ENCODE peak calls at places on chromosomes 7 and 10, in eight cellular contexts. T is testis, B is Karpas-422, X is body of pancreas, M is colonic mucosa, K is tibial nerve, C is AG04450, A is astrocyte. P is an unnamed sample. For H3K27me3, the result is how much of the 10 kb centered on the place peaks cover.

GRCh38 chr7:139557857-139558581 is 34.5 kb downstream of the CLEC2L start:
- DNase-seq in T (no peak), B (peak), X (no peak), M (peak), K (no peak), C (no peak), A (no peak), P (no peak)

GRCh38 chr7:130941322-130942210 is 207.6 kb upstream of the KLF14 start:
- DNase-seq in T (peak), B (no peak), X (peak), M (peak), K (peak), C (no peak), A (peak), P (peak)

GRCh38 chr7:46168671-46169383 is 247.8 kb upstream of the IGFBP3 start:
- DNase-seq in T (no peak), B (no peak), X (peak), M (no peak), K (no peak), C (no peak), A (peak), P (no peak)

GRCh38 chr10:126124923-126125322 is 228.6 kb downstream of the FANK1 start:
- DNase-seq in T (no peak), B (no peak), X (no peak), M (peak), K (no peak), C (no peak), A (no peak), P (no peak)

GRCh38 chr7:4136501-4137110 is 545.5 kb upstream of the FOXK1 start:
- DNase-seq in T (no peak), B (peak), X (no peak), M (no peak), K (no peak), C (no peak), A (no peak), P (no peak)

GRCh38 chr7:11373546-11374142 is 400.0 kb downstream of the PHF14 start:
- DNase-seq in T (no peak), B (peak), X (no peak), M (no peak), K (no peak), C (no peak), A (peak), P (peak)

GRCh38 chr7:107879400-107880035 is 11.5 kb upstream of the DLD start:
- DNase-seq in T (peak), B (peak), X (peak), M (peak), K (peak), C (no peak), A (peak), P (peak)

GRCh38 chr10:83881647-83882046 is 257.7 kb upstream of the GHITM start:
- DNase-seq in T (peak), B (no peak), X (no peak), M (no peak), K (no peak), C (no peak), A (peak), P (no peak)

GRCh38 chr10:50402466-50402865 is 151.2 kb upstream of the ASAH2 start:
- DNase-seq in T (no peak), B (no peak), X (no peak), M (no peak), K (no peak), C (no peak), A (no peak), P (no peak)

GRCh38 chr10:74754397-74754796 is 72.0 kb upstream of the KAT6B start:
- DNase-seq in T (no peak), B (no peak), X (no peak), M (no peak), K (no peak), C (no peak), A (peak), P (no peak)

GRCh38 chr7:38382627-38383026 is 109.2 kb upstream of the TARP start:
- DNase-seq in T (peak), B (no peak), X (no peak), M (no peak), K (no peak), C (no peak), A (peak), P (no peak)

GRCh38 chr10:117131390-117132327 is 6.4 kb downstream of the VAX1 start:
- DNase-seq in T (no peak), B (no peak), X (no peak), M (no peak), K (no peak), C (no peak), A (no peak), P (no peak)

GRCh38 chr10:117133273-117134083 is 4.6 kb downstream of the VAX1 start:
- DNase-seq in T (no peak), B (no peak), X (no peak), M (no peak), K (no peak), C (no peak), A (no peak), P (no peak)

GRCh38 chr10:117132751-117133231 is 5.3 kb downstream of the VAX1 start:
- DNase-seq in T (no peak), B (no peak), X (no peak), M (no peak), K (no peak), C (no peak), A (no peak), P (no peak)

GRCh38 chr10:117130862-117131389 is 7.1 kb downstream of the VAX1 start:
- DNase-seq in T (no peak), B (no peak), X (no peak), M (no peak), K (no peak), C (no peak), A (no peak), P (no peak)

DNA sequence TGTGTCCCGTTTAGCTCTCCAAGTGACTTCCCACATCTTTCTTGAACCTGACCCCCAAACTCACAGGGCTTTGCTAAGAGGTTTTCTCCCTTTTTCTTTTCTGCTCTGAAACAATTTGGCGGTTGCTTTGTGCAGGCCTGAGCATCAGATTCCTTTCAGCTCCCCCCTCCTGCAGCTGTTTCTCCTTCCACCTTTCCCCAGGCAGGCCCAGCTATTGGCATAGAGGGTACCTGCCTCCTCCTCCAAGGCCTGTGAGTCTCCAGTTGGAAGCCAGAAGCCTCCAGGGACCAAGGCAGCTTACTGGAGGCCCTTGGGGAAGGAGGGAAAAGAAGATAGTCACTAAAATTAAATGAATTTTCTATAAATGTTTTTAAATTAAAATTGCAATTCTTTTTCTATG is 7.7 kb downstream of the VAX1 start:
- DNase-seq in T (no peak), B (no peak), X (no peak), M (no peak), K (no peak), C (no peak), A (no peak), P (no peak)
- H3K27me3 ChIP-seq in T (under half), B (under half), X (under half), M (half or more), K (under half), C (half or more), A (half or more), P (under half)

DNA sequence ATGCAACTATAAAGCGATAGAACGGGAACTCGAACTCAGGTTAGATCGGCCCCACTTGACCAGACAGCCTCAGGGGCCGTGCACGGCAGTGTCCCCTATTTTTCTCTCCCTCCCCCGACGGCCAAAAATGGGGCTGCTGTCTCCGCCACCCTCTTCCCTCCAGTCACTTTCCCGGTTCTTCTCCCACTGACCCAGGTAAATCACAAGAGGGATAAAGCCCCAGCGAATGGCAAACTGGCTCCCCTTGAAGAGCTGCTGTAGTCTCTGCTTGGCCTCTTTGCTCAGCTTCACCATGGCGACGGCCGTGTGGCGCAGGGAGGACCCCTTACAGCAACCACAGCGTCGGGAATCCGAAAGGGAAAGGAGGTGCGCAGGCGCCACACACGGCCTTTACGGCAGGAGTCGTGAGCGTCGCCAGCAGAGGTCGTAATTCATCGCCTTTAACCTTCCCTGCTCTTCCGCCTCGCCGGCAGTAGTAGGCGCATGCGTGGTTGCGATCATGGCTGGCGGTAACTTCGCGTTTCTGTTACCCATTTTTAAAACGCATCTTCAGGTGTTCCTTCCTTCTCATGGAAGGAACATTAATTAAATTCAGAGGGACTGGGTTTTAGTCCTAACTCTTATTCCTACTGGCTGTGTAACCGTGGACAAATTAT is at the start of gene TOMM7:
- DNase-seq in T (peak), B (peak), X (peak), M (peak), K (peak), C (peak), A (peak), P (peak)
- H3K27ac ChIP-seq in T (peak), B (peak), X (peak), M (peak), K (peak), C (peak), A (peak), P (peak)

GRCh38 chr10:112958275-112958995 is 8.4 kb downstream of the TCF7L2 start:
- DNase-seq in T (no peak), B (no peak), X (no peak), M (no peak), K (no peak), C (peak), A (peak), P (no peak)
- H3K4me3 ChIP-seq in T (no peak), B (no peak), X (no peak), M (no peak), K (no peak), C (peak), A (peak), P (no peak)

GRCh38 chr7:128201690-128202085 is 39.4 kb upstream of the LEP start:
- DNase-seq in T (no peak), B (no peak), X (no peak), M (no peak), K (no peak), C (no peak), A (no peak), P (no peak)
- H3K27me3 ChIP-seq in T (under half), B (under half), X (under half), M (under half), K (under half), C (half or more), A (half or more), P (under half)

P was measured in SJCRH30.